ENCODE peak calls at places on chromosomes 16 and 17, in six cellular contexts. Q is esophagus squamous epithelium, X is stomach, R is lower leg skin, N is A549, H is gastrocnemius medialis. S is an unnamed sample.
A peak's percentile ranks its signal among the peaks of the same experiment; 100 is the strongest.

GRCh38 chr16:27314161-27314723 is 468 bp downstream of the IL4R start:
- DNase-seq in Q (no peak), X (peak; percentile 57), R (peak; percentile 49), N (peak; percentile 54), H (no peak), S (no peak)

GRCh38 chr16:80899804-80900592 is 95.6 kb upstream of the CDYL2 start:
- DNase-seq in Q (no peak), X (peak; percentile 96), R (peak; percentile 41), N (no peak), H (peak; percentile 33), S (peak; percentile 73)

GRCh38 chr16:67182288-67182687 is 1.5 kb downstream of the MATCAP1 start:
- DNase-seq in Q (no peak), X (no peak), R (no peak), N (no peak), H (no peak), S (no peak)

GRCh38 chr17:41421116-41421515 is 3.3 kb downstream of the KRT37 start:
- DNase-seq in Q (no peak), X (no peak), R (peak; percentile 27), N (no peak), H (no peak), S (no peak)

GRCh38 chr17:55845385-55845784 is 94.5 kb downstream of the PCTP start:
- DNase-seq in Q (no peak), X (peak; percentile 39), R (peak; percentile 34), N (peak; percentile 26), H (peak; percentile 14), S (peak; percentile 52)

GRCh38 chr17:4332296-4332970 is 34.0 kb downstream of the UBE2G1 start:
- DNase-seq in Q (no peak), X (no peak), R (no peak), N (no peak), H (no peak), S (no peak)

GRCh38 chr16:14495213-14496046 is 134.6 kb downstream of the PARN start:
- DNase-seq in Q (no peak), X (no peak), R (no peak), N (no peak), H (no peak), S (no peak)

GRCh38 chr16:86512301-86512859 is 2.1 kb downstream of the FOXF1 start:
- DNase-seq in Q (no peak), X (no peak), R (no peak), N (no peak), H (no peak), S (no peak)

GRCh38 chr17:64377769-64378282 is 12.8 kb downstream of the PECAM1 start:
- DNase-seq in Q (no peak), X (no peak), R (no peak), N (no peak), H (no peak), S (no peak)

GRCh38 chr17:41518789-41519449 is at the start of gene KRT15:
- DNase-seq in Q (no peak), X (no peak), R (no peak), N (no peak), H (no peak), S (no peak)

GRCh38 chr17:60171753-60172079 is 21.9 kb downstream of the CA4 start:
- DNase-seq in Q (no peak), X (no peak), R (no peak), N (no peak), H (no peak), S (no peak)

GRCh38 chr17:57724038-57724728 is 20.9 kb downstream of the CCDC182 start:
- DNase-seq in Q (no peak), X (no peak), R (no peak), N (no peak), H (no peak), S (no peak)

DNA sequence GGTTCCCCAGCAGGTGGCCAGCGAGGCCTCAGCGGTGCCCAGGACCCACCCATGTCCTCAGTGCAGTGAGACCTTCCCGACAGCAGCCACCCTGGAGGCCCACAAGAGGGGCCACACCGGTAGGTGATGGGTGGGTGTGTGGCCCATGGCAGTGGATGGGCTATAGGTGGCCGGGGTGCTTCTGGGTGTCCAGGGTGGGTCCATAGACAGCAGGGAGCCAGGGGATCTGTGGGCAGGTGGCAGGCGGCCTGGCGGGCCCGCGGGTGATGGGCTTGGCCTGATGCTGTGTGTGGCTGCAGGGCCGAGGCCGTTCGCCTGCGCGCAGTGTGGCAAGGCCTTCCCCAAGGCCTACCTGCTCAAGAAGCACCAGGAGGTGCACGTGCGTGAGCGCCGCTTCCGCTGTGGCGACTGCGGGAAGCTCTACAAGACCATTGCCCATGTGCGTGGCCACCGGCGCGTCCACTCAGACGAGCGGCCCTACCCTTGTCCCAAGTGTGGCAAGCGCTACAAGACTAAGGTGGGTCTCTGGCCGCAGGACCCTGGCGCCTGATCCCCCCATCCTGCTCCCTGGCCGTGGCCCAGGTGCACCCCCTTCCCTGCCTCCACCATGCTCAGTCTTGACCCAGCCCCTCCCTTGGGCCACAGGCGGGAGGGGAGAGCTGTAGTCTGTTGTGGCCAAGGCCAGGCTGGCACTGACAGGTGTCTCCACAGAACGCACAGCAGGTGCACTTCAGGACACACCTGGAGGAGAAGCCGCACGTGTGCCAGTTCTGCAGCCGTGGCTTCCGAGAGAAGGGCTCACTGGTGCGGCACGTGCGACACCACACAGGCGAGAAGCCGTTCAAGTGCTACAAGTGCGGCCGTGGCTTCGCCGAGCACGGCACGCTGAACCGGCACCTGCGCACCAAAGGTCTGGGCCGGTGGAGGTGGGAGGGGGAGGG is 2.1 kb upstream of the DNASE1L2 start:
- DNase-seq in Q (no peak), X (no peak), R (no peak), N (no peak), H (no peak), S (no peak)
- TF ChIP-seq POLR2A in Q (no peak), X (no peak), R (no peak), N (peak; percentile 4), H (no peak), S (no peak)

GRCh38 chr16:56625943-56626654 is 518 bp downstream of the MT1E start:
- DNase-seq in Q (no peak), X (no peak), R (peak; percentile 47), N (no peak), H (peak; percentile 57), S (peak; percentile 40)
- TF ChIP-seq POLR2A in Q (no peak), X (no peak), R (no peak), N (no peak), H (no peak), S (peak; percentile 4)

DNA sequence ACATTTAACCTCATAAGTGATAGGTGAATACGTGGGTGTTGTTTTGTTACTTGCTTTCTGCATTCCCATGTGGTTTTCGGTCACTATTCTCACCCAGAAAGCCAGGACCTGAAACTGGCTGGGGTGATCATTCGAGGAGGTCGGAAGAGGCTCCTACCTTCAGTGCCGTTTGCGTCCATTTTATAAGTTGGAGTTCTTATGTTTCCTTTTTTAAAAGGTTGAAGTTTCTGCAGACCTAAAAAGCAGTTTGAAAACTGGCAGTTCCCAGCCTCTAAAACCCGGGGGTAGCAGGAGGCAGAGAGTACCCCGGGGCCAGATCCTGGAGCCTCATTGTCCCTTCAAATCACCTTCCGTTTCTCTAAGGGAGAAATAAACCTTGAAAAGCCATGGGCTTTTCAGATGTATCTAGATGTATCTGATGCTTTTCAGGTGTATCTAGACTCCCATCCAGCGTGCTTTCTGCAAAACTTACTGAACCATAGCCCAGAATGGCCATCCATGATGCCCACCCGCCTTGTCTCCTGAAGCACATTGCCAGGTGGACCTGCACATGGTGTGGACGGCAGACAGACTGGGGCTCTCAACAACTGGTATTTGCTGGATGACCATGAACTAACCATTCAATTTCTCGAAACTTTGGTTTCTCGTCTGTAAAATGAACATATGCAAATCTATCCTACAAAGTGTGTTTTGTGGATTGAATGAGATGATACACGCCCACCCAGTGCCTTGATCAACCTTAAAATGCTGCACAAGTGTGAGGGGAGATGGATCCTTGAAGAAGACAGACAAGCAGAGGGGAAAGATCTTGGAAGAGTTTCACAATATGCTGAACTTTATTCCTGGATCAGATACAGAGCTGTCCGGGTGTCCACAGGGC is 1.3 kb downstream of the NLRC5 start:
- DNase-seq in Q (no peak), X (no peak), R (no peak), N (no peak), H (no peak), S (no peak)
- TF ChIP-seq POLR2A in Q (no peak), X (no peak), R (no peak), N (no peak), H (no peak), S (no peak)

GRCh38 chr16:17369441-17369951 is 101.3 kb downstream of the XYLT1 start:
- DNase-seq in Q (peak; percentile 32), X (peak; percentile 59), R (peak; percentile 56), N (no peak), H (no peak), S (peak; percentile 36)
- TF ChIP-seq POLR2A in Q (no peak), X (no peak), R (no peak), N (no peak), H (no peak), S (no peak)

GRCh38 chr16:3022697-3023414 is 886 bp downstream of the HCFC1R1 start:
- DNase-seq in Q (no peak), X (no peak), R (no peak), N (no peak), H (peak; percentile 41), S (no peak)
- TF ChIP-seq POLR2A in Q (no peak), X (no peak), R (no peak), N (peak; percentile 32), H (no peak), S (no peak)

GRCh38 chr16:2475413-2476344 is 752 bp downstream of the TBC1D24 start:
- DNase-seq in Q (no peak), X (peak; percentile 53), R (no peak), N (peak; percentile 21), H (no peak), S (no peak)

GRCh38 chr16:2473425-2473926 is 1.5 kb upstream of the TBC1D24 start:
- DNase-seq in Q (no peak), X (no peak), R (no peak), N (peak; percentile 31), H (no peak), S (no peak)

GRCh38 chr16:2476345-2476720 is 1.4 kb downstream of the TBC1D24 start:
- DNase-seq in Q (no peak), X (no peak), R (no peak), N (no peak), H (no peak), S (no peak)

GRCh38 chr16:2473999-2474876 is 689 bp upstream of the TBC1D24 start:
- DNase-seq in Q (no peak), X (peak; percentile 60), R (no peak), N (peak; percentile 72), H (no peak), S (no peak)

GRCh38 chr16:2474877-2475412 is at the start of gene TBC1D24:
- DNase-seq in Q (no peak), X (peak; percentile 90), R (peak; percentile 71), N (peak; percentile 97), H (peak; percentile 63), S (peak; percentile 71)
- TF ChIP-seq POLR2A in Q (no peak), X (no peak), R (no peak), N (peak; percentile 91), H (peak; percentile 91), S (peak; percentile 47)